ENCODE peak calls at places on chromosome 1, in eight cellular contexts. One of them, this sample, is unnamed. For H3K27me3, the result is how much of the 10 kb centered on the place peaks cover.

GRCh38 chr1:224613486-224613885 is 2.6 kb upstream of the CNIH3 start:
- DNase-seq in GM12878: no peak
- DNase-seq in Panc1: no peak
- DNase-seq in GM23338: no peak
- DNase-seq in HepG2: no peak
- DNase-seq in HCT116: no peak
- DNase-seq in K562: no peak
- DNase-seq in SK-N-SH: no peak
- DNase-seq in this sample: no peak

GRCh38 chr1:40848530-40849189 is 13.5 kb downstream of the CITED4 start:
- DNase-seq in GM23338: peak
- DNase-seq in Panc1: no peak
- DNase-seq in HepG2: peak
- DNase-seq in HCT116: peak
- DNase-seq in GM12878: no peak
- DNase-seq in K562: peak
- DNase-seq in SK-N-SH: peak
- DNase-seq in this sample: peak

GRCh38 chr1:25757151-25757845 is 42.7 kb upstream of the SELENON start:
- DNase-seq in Panc1: no peak
- DNase-seq in HepG2: no peak
- DNase-seq in K562: no peak
- DNase-seq in GM23338: no peak
- DNase-seq in HCT116: no peak
- DNase-seq in SK-N-SH: no peak
- DNase-seq in GM12878: no peak
- DNase-seq in this sample: no peak

GRCh38 chr1:29282924-29283803 is 46.8 kb downstream of the PTPRU start:
- DNase-seq in Panc1: no peak
- DNase-seq in HepG2: peak
- DNase-seq in GM12878: no peak
- DNase-seq in K562: peak
- DNase-seq in SK-N-SH: peak
- DNase-seq in GM23338: peak
- DNase-seq in HCT116: peak
- DNase-seq in this sample: no peak

GRCh38 chr1:10736623-10737267 is 59.7 kb downstream of the CASZ1 start:
- DNase-seq in GM12878: no peak
- DNase-seq in K562: no peak
- DNase-seq in Panc1: no peak
- DNase-seq in GM23338: no peak
- DNase-seq in HepG2: no peak
- DNase-seq in HCT116: no peak
- DNase-seq in SK-N-SH: no peak
- DNase-seq in this sample: no peak

GRCh38 chr1:42340093-42340492 is 5.1 kb upstream of the FOXJ3 start:
- DNase-seq in HCT116: no peak
- DNase-seq in HepG2: peak
- DNase-seq in K562: no peak
- DNase-seq in SK-N-SH: no peak
- DNase-seq in GM23338: peak
- DNase-seq in GM12878: no peak
- DNase-seq in Panc1: peak
- DNase-seq in this sample: no peak

GRCh38 chr1:42436794-42437458 is 18.9 kb downstream of the ZMYND12 start:
- DNase-seq in Panc1: no peak
- DNase-seq in GM23338: no peak
- DNase-seq in HepG2: no peak
- DNase-seq in SK-N-SH: no peak
- DNase-seq in HCT116: no peak
- DNase-seq in K562: no peak
- DNase-seq in GM12878: no peak
- DNase-seq in this sample: no peak

GRCh38 chr1:240021709-240022108 is 70.0 kb upstream of the FMN2 start:
- DNase-seq in HepG2: no peak
- DNase-seq in GM23338: no peak
- DNase-seq in K562: no peak
- DNase-seq in GM12878: no peak
- DNase-seq in HCT116: no peak
- DNase-seq in Panc1: no peak
- DNase-seq in SK-N-SH: no peak
- DNase-seq in this sample: no peak

GRCh38 chr1:51569284-51570062 is 47.4 kb upstream of the OSBPL9 start:
- DNase-seq in SK-N-SH: no peak
- DNase-seq in HCT116: peak
- DNase-seq in K562: peak
- DNase-seq in GM12878: peak
- DNase-seq in HepG2: peak
- DNase-seq in Panc1: peak
- DNase-seq in GM23338: peak
- DNase-seq in this sample: peak

GRCh38 chr1:206065547-206066143 is 12.7 kb downstream of the RHEX start:
- DNase-seq in SK-N-SH: no peak
- DNase-seq in GM23338: no peak
- DNase-seq in HCT116: no peak
- DNase-seq in K562: no peak
- DNase-seq in GM12878: no peak
- DNase-seq in Panc1: no peak
- DNase-seq in HepG2: no peak
- DNase-seq in this sample: no peak

GRCh38 chr1:157154940-157155514 is 16.8 kb upstream of the ETV3 start:
- DNase-seq in HepG2: peak
- DNase-seq in HCT116: no peak
- DNase-seq in GM23338: peak
- DNase-seq in GM12878: no peak
- DNase-seq in Panc1: no peak
- DNase-seq in SK-N-SH: no peak
- DNase-seq in K562: peak
- DNase-seq in this sample: no peak

GRCh38 chr1:156407760-156408159 is 38.7 kb downstream of the RHBG start:
- DNase-seq in Panc1: no peak
- DNase-seq in HepG2: no peak
- DNase-seq in HCT116: no peak
- DNase-seq in GM12878: no peak
- DNase-seq in K562: no peak
- DNase-seq in SK-N-SH: no peak
- DNase-seq in GM23338: no peak
- DNase-seq in this sample: no peak

GRCh38 chr1:183023146-183023600 is at the start of gene LAMC1:
- DNase-seq in GM12878: no peak
- DNase-seq in GM23338: peak
- DNase-seq in HCT116: no peak
- DNase-seq in Panc1: no peak
- DNase-seq in SK-N-SH: peak
- DNase-seq in K562: peak
- DNase-seq in HepG2: peak
- DNase-seq in this sample: no peak

GRCh38 chr1:160618763-160619274 is 28.0 kb downstream of the SLAMF1 start:
- DNase-seq in GM12878: no peak
- DNase-seq in SK-N-SH: peak
- DNase-seq in HCT116: peak
- DNase-seq in K562: peak
- DNase-seq in GM23338: peak
- DNase-seq in Panc1: peak
- DNase-seq in HepG2: no peak
- DNase-seq in this sample: no peak

GRCh38 chr1:172926070-172926469 is 124.7 kb downstream of the TNFSF18 start:
- DNase-seq in GM23338: no peak
- DNase-seq in SK-N-SH: no peak
- DNase-seq in GM12878: no peak
- DNase-seq in K562: no peak
- DNase-seq in HCT116: no peak
- DNase-seq in HepG2: no peak
- DNase-seq in Panc1: no peak
- DNase-seq in this sample: no peak

GRCh38 chr1:235866207-235866912 is at the start of gene LYST:
- DNase-seq in K562: peak
- DNase-seq in HCT116: no peak
- DNase-seq in HepG2: peak
- DNase-seq in GM23338: peak
- DNase-seq in GM12878: no peak
- DNase-seq in SK-N-SH: peak
- DNase-seq in Panc1: no peak
- DNase-seq in this sample: no peak

GRCh38 chr1:41721039-41721438 is 197.7 kb downstream of the HIVEP3 start:
- DNase-seq in K562: no peak
- DNase-seq in Panc1: no peak
- DNase-seq in HepG2: no peak
- DNase-seq in GM12878: no peak
- DNase-seq in GM23338: no peak
- DNase-seq in SK-N-SH: no peak
- DNase-seq in HCT116: no peak
- DNase-seq in this sample: no peak

GRCh38 chr1:66681686-66682085 is 70.6 kb upstream of the DYNLT5 start:
- DNase-seq in K562: no peak
- DNase-seq in Panc1: no peak
- DNase-seq in GM12878: no peak
- DNase-seq in GM23338: no peak
- DNase-seq in SK-N-SH: no peak
- DNase-seq in HCT116: no peak
- DNase-seq in HepG2: no peak
- DNase-seq in this sample: no peak
- TF ChIP-seq REST in K562: no peak
- TF ChIP-seq REST in Panc1: no peak
- TF ChIP-seq REST in GM12878: no peak
- TF ChIP-seq REST in GM23338: no peak
- TF ChIP-seq REST in SK-N-SH: no peak
- TF ChIP-seq REST in HCT116: no peak
- TF ChIP-seq REST in HepG2: no peak
- TF ChIP-seq REST in this sample: no peak

DNA sequence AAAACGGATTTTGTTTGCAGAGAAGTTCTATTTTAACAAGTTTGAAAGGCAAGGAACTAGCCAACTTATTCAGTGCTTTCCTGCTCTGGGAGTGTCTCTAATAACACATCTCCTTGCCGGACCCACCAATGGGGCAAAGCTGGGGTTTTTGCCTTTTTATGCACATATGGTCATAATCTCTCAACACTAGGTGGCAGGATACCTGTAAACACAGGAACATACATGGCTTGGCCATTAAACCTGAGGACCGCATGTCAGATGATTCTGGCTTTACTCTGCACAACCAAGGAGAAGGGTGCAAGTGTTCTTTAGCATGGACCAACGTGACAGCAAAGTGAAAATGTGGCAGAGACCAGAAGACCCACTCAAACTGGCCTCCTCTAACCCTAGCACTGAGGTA is 4.9 kb downstream of the TMEM9 start:
- DNase-seq in GM12878: no peak
- DNase-seq in Panc1: no peak
- DNase-seq in SK-N-SH: peak
- DNase-seq in GM23338: peak
- DNase-seq in K562: peak
- DNase-seq in HCT116: peak
- DNase-seq in HepG2: peak
- DNase-seq in this sample: no peak
- H3K27me3 ChIP-seq in GM12878: under half
- H3K27me3 ChIP-seq in Panc1: under half
- H3K27me3 ChIP-seq in SK-N-SH: under half
- H3K27me3 ChIP-seq in GM23338: under half
- H3K27me3 ChIP-seq in K562: under half
- H3K27me3 ChIP-seq in HCT116: under half
- H3K27me3 ChIP-seq in HepG2: under half
- H3K27me3 ChIP-seq in this sample: under half

GRCh38 chr1:114322207-114322606 is 168.5 kb upstream of the SYT6 start:
- DNase-seq in GM12878: no peak
- DNase-seq in K562: no peak
- DNase-seq in GM23338: no peak
- DNase-seq in SK-N-SH: no peak
- DNase-seq in HCT116: no peak
- DNase-seq in Panc1: no peak
- DNase-seq in HepG2: no peak
- DNase-seq in this sample: no peak

GRCh38 chr1:114328505-114328904 is 174.8 kb upstream of the SYT6 start:
- DNase-seq in HepG2: no peak
- DNase-seq in SK-N-SH: no peak
- DNase-seq in GM12878: no peak
- DNase-seq in K562: no peak
- DNase-seq in GM23338: no peak
- DNase-seq in HCT116: no peak
- DNase-seq in Panc1: no peak
- DNase-seq in this sample: no peak

GRCh38 chr1:114320586-114320985 is 166.9 kb upstream of the SYT6 start:
- DNase-seq in Panc1: no peak
- DNase-seq in K562: no peak
- DNase-seq in HCT116: no peak
- DNase-seq in SK-N-SH: no peak
- DNase-seq in HepG2: no peak
- DNase-seq in GM23338: no peak
- DNase-seq in GM12878: no peak
- DNase-seq in this sample: no peak

GRCh38 chr1:114322726-114323125 is 169.1 kb upstream of the SYT6 start:
- DNase-seq in HCT116: no peak
- DNase-seq in Panc1: no peak
- DNase-seq in GM12878: no peak
- DNase-seq in GM23338: no peak
- DNase-seq in SK-N-SH: no peak
- DNase-seq in K562: no peak
- DNase-seq in HepG2: no peak
- DNase-seq in this sample: no peak

GRCh38 chr1:114323959-114324825 is 170.5 kb upstream of the SYT6 start:
- DNase-seq in GM12878: no peak
- DNase-seq in HCT116: no peak
- DNase-seq in HepG2: no peak
- DNase-seq in GM23338: no peak
- DNase-seq in Panc1: no peak
- DNase-seq in SK-N-SH: no peak
- DNase-seq in K562: no peak
- DNase-seq in this sample: no peak
- H3K27ac ChIP-seq in GM12878: no peak
- H3K27ac ChIP-seq in HCT116: no peak
- H3K27ac ChIP-seq in HepG2: no peak
- H3K27ac ChIP-seq in GM23338: no peak
- H3K27ac ChIP-seq in Panc1: no peak
- H3K27ac ChIP-seq in SK-N-SH: no peak
- H3K27ac ChIP-seq in K562: no peak
- H3K27ac ChIP-seq in this sample: no peak

GRCh38 chr1:56923207-56923606 is 42.6 kb downstream of the C8B start:
- DNase-seq in SK-N-SH: no peak
- DNase-seq in HCT116: no peak
- DNase-seq in HepG2: no peak
- DNase-seq in GM23338: no peak
- DNase-seq in Panc1: no peak
- DNase-seq in GM12878: no peak
- DNase-seq in K562: no peak
- DNase-seq in this sample: no peak

GRCh38 chr1:56927171-56927570 is 38.6 kb downstream of the C8B start:
- DNase-seq in HepG2: no peak
- DNase-seq in HCT116: no peak
- DNase-seq in Panc1: no peak
- DNase-seq in GM23338: no peak
- DNase-seq in GM12878: no peak
- DNase-seq in SK-N-SH: no peak
- DNase-seq in K562: no peak
- DNase-seq in this sample: no peak

GRCh38 chr1:56922507-56922906 is 43.3 kb downstream of the C8B start:
- DNase-seq in Panc1: no peak
- DNase-seq in SK-N-SH: no peak
- DNase-seq in HCT116: no peak
- DNase-seq in HepG2: peak
- DNase-seq in GM12878: no peak
- DNase-seq in K562: no peak
- DNase-seq in GM23338: no peak
- DNase-seq in this sample: no peak

GRCh38 chr1:56924116-56924515 is 41.7 kb downstream of the C8B start:
- DNase-seq in Panc1: no peak
- DNase-seq in GM12878: no peak
- DNase-seq in K562: no peak
- DNase-seq in HepG2: no peak
- DNase-seq in GM23338: no peak
- DNase-seq in HCT116: no peak
- DNase-seq in SK-N-SH: peak
- DNase-seq in this sample: no peak

GRCh38 chr1:56925193-56925592 is 40.6 kb downstream of the C8B start:
- DNase-seq in GM23338: no peak
- DNase-seq in SK-N-SH: no peak
- DNase-seq in K562: no peak
- DNase-seq in HepG2: no peak
- DNase-seq in GM12878: no peak
- DNase-seq in Panc1: no peak
- DNase-seq in HCT116: no peak
- DNase-seq in this sample: no peak
- TF ChIP-seq REST in GM23338: no peak
- TF ChIP-seq REST in SK-N-SH: no peak
- TF ChIP-seq REST in K562: no peak
- TF ChIP-seq REST in HepG2: no peak
- TF ChIP-seq REST in GM12878: no peak
- TF ChIP-seq REST in Panc1: no peak
- TF ChIP-seq REST in HCT116: no peak
- TF ChIP-seq REST in this sample: no peak

This sample was measured in HL-60.